ENCODE peak calls at places on chromosomes 6 and 20, in eight cellular contexts. One of them, this sample, is unnamed.

GRCh38 chr20:62603021-62603906 is 39.0 kb upstream of the SLCO4A1 start:
- DNase-seq in heart left ventricle: peak
- DNase-seq in testis: peak
- DNase-seq in left ventricle myocardium inferior: peak
- DNase-seq in endothelial cell of umbilical vein: peak
- DNase-seq in adrenal gland: peak
- DNase-seq in IMR-90: peak
- DNase-seq in Peyer's patch: no peak
- DNase-seq in this sample: peak

GRCh38 chr6:71287038-71287437 is 1.6 kb upstream of the OGFRL1 start:
- DNase-seq in heart left ventricle: peak
- DNase-seq in testis: peak
- DNase-seq in left ventricle myocardium inferior: no peak
- DNase-seq in endothelial cell of umbilical vein: no peak
- DNase-seq in adrenal gland: peak
- DNase-seq in IMR-90: peak
- DNase-seq in Peyer's patch: no peak
- DNase-seq in this sample: no peak

GRCh38 chr20:16518068-16518783 is 55.0 kb downstream of the KIF16B start:
- DNase-seq in heart left ventricle: no peak
- DNase-seq in testis: peak
- DNase-seq in left ventricle myocardium inferior: no peak
- DNase-seq in endothelial cell of umbilical vein: peak
- DNase-seq in adrenal gland: peak
- DNase-seq in IMR-90: peak
- DNase-seq in Peyer's patch: no peak
- DNase-seq in this sample: peak

GRCh38 chr6:69866351-69867074 is at the start of gene COL19A1:
- DNase-seq in heart left ventricle: peak
- DNase-seq in testis: peak
- DNase-seq in left ventricle myocardium inferior: peak
- DNase-seq in endothelial cell of umbilical vein: peak
- DNase-seq in adrenal gland: peak
- DNase-seq in IMR-90: no peak
- DNase-seq in Peyer's patch: peak
- DNase-seq in this sample: no peak

GRCh38 chr20:29878281-29878741 is 1379.2 kb upstream of the DEFB115 start:
- DNase-seq in heart left ventricle: no peak
- DNase-seq in testis: peak
- DNase-seq in left ventricle myocardium inferior: no peak
- DNase-seq in endothelial cell of umbilical vein: no peak
- DNase-seq in adrenal gland: no peak
- DNase-seq in IMR-90: no peak
- DNase-seq in Peyer's patch: peak
- DNase-seq in this sample: no peak

GRCh38 chr20:23142162-23143050 is 56.3 kb upstream of the CD93 start:
- DNase-seq in heart left ventricle: no peak
- DNase-seq in testis: no peak
- DNase-seq in left ventricle myocardium inferior: no peak
- DNase-seq in endothelial cell of umbilical vein: no peak
- DNase-seq in adrenal gland: no peak
- DNase-seq in IMR-90: no peak
- DNase-seq in Peyer's patch: peak
- DNase-seq in this sample: no peak

GRCh38 chr20:16411361-16411760 is 161.9 kb downstream of the KIF16B start:
- DNase-seq in heart left ventricle: no peak
- DNase-seq in testis: no peak
- DNase-seq in left ventricle myocardium inferior: no peak
- DNase-seq in endothelial cell of umbilical vein: no peak
- DNase-seq in adrenal gland: no peak
- DNase-seq in IMR-90: no peak
- DNase-seq in Peyer's patch: no peak
- DNase-seq in this sample: no peak

GRCh38 chr20:51469578-51470520 is 72.7 kb downstream of the NFATC2 start:
- DNase-seq in heart left ventricle: no peak
- DNase-seq in testis: no peak
- DNase-seq in left ventricle myocardium inferior: no peak
- DNase-seq in endothelial cell of umbilical vein: peak
- DNase-seq in adrenal gland: peak
- DNase-seq in IMR-90: no peak
- DNase-seq in Peyer's patch: no peak
- DNase-seq in this sample: no peak

GRCh38 chr20:8932192-8933150 is 136.4 kb upstream of the PLCB4 start:
- DNase-seq in heart left ventricle: no peak
- DNase-seq in testis: no peak
- DNase-seq in left ventricle myocardium inferior: no peak
- DNase-seq in endothelial cell of umbilical vein: peak
- DNase-seq in adrenal gland: no peak
- DNase-seq in IMR-90: peak
- DNase-seq in Peyer's patch: no peak
- DNase-seq in this sample: peak

GRCh38 chr6:140774080-140774505 is 1358.6 kb upstream of the GJE1 start:
- DNase-seq in heart left ventricle: peak
- DNase-seq in testis: no peak
- DNase-seq in left ventricle myocardium inferior: no peak
- DNase-seq in endothelial cell of umbilical vein: peak
- DNase-seq in adrenal gland: no peak
- DNase-seq in IMR-90: peak
- DNase-seq in Peyer's patch: no peak
- DNase-seq in this sample: peak

GRCh38 chr6:121652726-121653623 is 217.5 kb downstream of the GJA1 start:
- DNase-seq in heart left ventricle: no peak
- DNase-seq in testis: no peak
- DNase-seq in left ventricle myocardium inferior: no peak
- DNase-seq in endothelial cell of umbilical vein: peak
- DNase-seq in adrenal gland: peak
- DNase-seq in IMR-90: peak
- DNase-seq in Peyer's patch: no peak
- DNase-seq in this sample: peak

GRCh38 chr20:24993337-24994185 is 1.0 kb upstream of the APMAP start:
- DNase-seq in heart left ventricle: peak
- DNase-seq in testis: no peak
- DNase-seq in left ventricle myocardium inferior: no peak
- DNase-seq in endothelial cell of umbilical vein: peak
- DNase-seq in adrenal gland: no peak
- DNase-seq in IMR-90: peak
- DNase-seq in Peyer's patch: no peak
- DNase-seq in this sample: peak

GRCh38 chr6:4383910-4384637 is 248.7 kb upstream of the ECI2 start:
- DNase-seq in heart left ventricle: no peak
- DNase-seq in testis: no peak
- DNase-seq in left ventricle myocardium inferior: no peak
- DNase-seq in endothelial cell of umbilical vein: peak
- DNase-seq in adrenal gland: no peak
- DNase-seq in IMR-90: no peak
- DNase-seq in Peyer's patch: no peak
- DNase-seq in this sample: no peak

DNA sequence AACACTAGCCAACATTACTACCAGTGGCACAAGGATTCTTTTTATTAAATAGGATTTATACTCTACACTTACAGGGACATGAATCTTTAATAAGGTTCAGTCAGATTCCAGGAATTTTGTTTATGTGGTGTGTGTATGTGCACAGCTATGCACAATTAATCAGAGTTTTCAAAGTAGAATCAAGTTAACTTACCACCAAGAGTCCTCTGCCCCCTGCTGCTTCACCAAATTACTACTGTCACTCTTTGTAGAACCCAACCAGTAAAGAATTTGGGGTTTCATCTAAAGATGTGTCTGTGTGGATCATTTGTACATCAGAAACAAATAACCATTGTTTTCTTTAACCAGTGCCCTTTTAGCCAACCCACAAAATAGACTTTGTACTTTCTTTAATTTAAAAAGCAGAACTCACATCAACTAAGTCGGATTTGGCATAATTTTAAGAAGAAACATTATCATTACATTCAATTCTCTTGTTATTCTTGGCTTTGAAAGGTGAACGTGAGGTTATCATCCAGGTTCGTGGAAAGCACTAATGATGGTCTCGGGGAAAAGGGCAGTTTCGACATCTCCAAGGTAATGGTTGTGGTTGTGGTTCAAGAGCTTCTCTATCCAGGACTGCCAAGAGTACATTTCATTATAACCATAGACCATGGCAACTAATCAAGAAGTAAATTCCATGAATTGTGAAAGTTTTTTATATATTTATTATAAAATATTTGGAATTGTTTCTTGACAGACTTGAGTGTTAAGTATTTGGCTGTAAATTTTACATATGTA is 514.3 kb upstream of the ID4 start:
- DNase-seq in heart left ventricle: no peak
- DNase-seq in testis: peak
- DNase-seq in left ventricle myocardium inferior: no peak
- DNase-seq in endothelial cell of umbilical vein: no peak
- DNase-seq in adrenal gland: no peak
- DNase-seq in IMR-90: no peak
- DNase-seq in Peyer's patch: no peak
- DNase-seq in this sample: no peak
- TF ChIP-seq CTCF in heart left ventricle: no peak
- TF ChIP-seq CTCF in testis: no peak
- TF ChIP-seq CTCF in left ventricle myocardium inferior: no peak
- TF ChIP-seq CTCF in endothelial cell of umbilical vein: no peak
- TF ChIP-seq CTCF in adrenal gland: no peak
- TF ChIP-seq CTCF in IMR-90: no peak
- TF ChIP-seq CTCF in Peyer's patch: no peak
- TF ChIP-seq CTCF in this sample: no peak

GRCh38 chr6:112252571-112253504 is 1.5 kb downstream of the LAMA4 start:
- DNase-seq in heart left ventricle: peak
- DNase-seq in testis: no peak
- DNase-seq in left ventricle myocardium inferior: no peak
- DNase-seq in endothelial cell of umbilical vein: peak
- DNase-seq in adrenal gland: no peak
- DNase-seq in IMR-90: peak
- DNase-seq in Peyer's patch: no peak
- DNase-seq in this sample: no peak
- H3K27ac ChIP-seq in heart left ventricle: peak
- H3K27ac ChIP-seq in testis: peak
- H3K27ac ChIP-seq in left ventricle myocardium inferior: peak
- H3K27ac ChIP-seq in endothelial cell of umbilical vein: peak
- H3K27ac ChIP-seq in adrenal gland: no peak
- H3K27ac ChIP-seq in IMR-90: peak
- H3K27ac ChIP-seq in Peyer's patch: peak
- H3K27ac ChIP-seq in this sample: peak

GRCh38 chr6:116218172-116218633 is 35.7 kb downstream of the TSPYL4 start:
- DNase-seq in heart left ventricle: no peak
- DNase-seq in testis: no peak
- DNase-seq in left ventricle myocardium inferior: no peak
- DNase-seq in endothelial cell of umbilical vein: peak
- DNase-seq in adrenal gland: no peak
- DNase-seq in IMR-90: peak
- DNase-seq in Peyer's patch: no peak
- DNase-seq in this sample: no peak
- TF ChIP-seq CTCF in heart left ventricle: peak
- TF ChIP-seq CTCF in testis: no peak
- TF ChIP-seq CTCF in left ventricle myocardium inferior: peak
- TF ChIP-seq CTCF in endothelial cell of umbilical vein: peak
- TF ChIP-seq CTCF in adrenal gland: peak
- TF ChIP-seq CTCF in IMR-90: peak
- TF ChIP-seq CTCF in Peyer's patch: peak
- TF ChIP-seq CTCF in this sample: peak

DNA sequence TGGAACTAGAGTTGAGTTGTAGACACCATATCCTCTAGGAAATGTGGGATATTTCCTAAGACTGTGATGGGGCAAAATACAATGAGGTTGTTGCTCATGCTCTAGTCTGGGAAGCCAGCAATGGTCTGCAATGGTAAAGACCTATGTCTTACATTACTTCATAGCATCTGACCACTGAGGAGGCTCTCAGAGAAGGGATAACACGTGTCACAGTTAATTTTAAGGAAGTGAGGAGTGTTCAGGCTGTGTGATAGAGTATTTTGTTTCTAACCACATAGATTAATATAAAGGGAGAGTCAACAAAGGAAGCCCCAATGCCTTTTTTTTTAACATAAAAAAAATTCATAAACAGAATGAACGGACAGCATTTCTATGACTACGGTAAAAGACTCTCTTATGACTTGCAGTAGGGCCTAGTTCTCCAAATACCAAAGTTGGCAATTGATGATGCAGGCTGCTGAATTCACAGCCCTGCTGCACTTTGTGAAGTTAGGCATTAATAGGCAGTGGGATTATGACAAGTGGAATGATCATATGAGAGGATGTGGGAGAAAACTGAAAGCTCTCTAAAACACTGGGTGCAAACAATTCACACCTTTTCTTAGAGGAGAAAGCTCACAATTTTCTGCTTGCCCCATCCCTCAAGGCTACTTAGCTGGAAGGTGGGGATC is 13.7 kb downstream of the KCNS1 start:
- DNase-seq in heart left ventricle: no peak
- DNase-seq in testis: no peak
- DNase-seq in left ventricle myocardium inferior: no peak
- DNase-seq in endothelial cell of umbilical vein: no peak
- DNase-seq in adrenal gland: no peak
- DNase-seq in IMR-90: no peak
- DNase-seq in Peyer's patch: no peak
- DNase-seq in this sample: no peak
- H3K27ac ChIP-seq in heart left ventricle: no peak
- H3K27ac ChIP-seq in testis: no peak
- H3K27ac ChIP-seq in left ventricle myocardium inferior: no peak
- H3K27ac ChIP-seq in endothelial cell of umbilical vein: no peak
- H3K27ac ChIP-seq in adrenal gland: no peak
- H3K27ac ChIP-seq in IMR-90: peak
- H3K27ac ChIP-seq in Peyer's patch: no peak
- H3K27ac ChIP-seq in this sample: no peak